ENCODE peak calls at places on chromosomes 1 and 21, in six cellular contexts. One of them, this sample, is unnamed.

GRCh38 chr1:184465489-184466146 is 78.8 kb downstream of the C1orf21 start:
- DNase-seq in transverse colon: no peak
- DNase-seq in ovary: no peak
- DNase-seq in A549: no peak
- DNase-seq in sigmoid colon: no peak
- DNase-seq in stomach: no peak
- DNase-seq in this sample: no peak

GRCh38 chr1:143717434-143717833 is 254.4 kb downstream of the FAM72C start:
- DNase-seq in transverse colon: no peak
- DNase-seq in ovary: no peak
- DNase-seq in A549: no peak
- DNase-seq in sigmoid colon: no peak
- DNase-seq in stomach: no peak
- DNase-seq in this sample: no peak

GRCh38 chr1:67376381-67376780 is 53.8 kb downstream of the SERBP1 start:
- DNase-seq in transverse colon: no peak
- DNase-seq in ovary: no peak
- DNase-seq in A549: no peak
- DNase-seq in sigmoid colon: no peak
- DNase-seq in stomach: no peak
- DNase-seq in this sample: no peak

GRCh38 chr1:116951175-116951935 is 41.6 kb downstream of the PTGFRN start:
- DNase-seq in transverse colon: peak
- DNase-seq in ovary: peak
- DNase-seq in A549: no peak
- DNase-seq in sigmoid colon: peak
- DNase-seq in stomach: no peak
- DNase-seq in this sample: no peak

GRCh38 chr1:32464716-32465540 is at the start of gene ZBTB8B:
- DNase-seq in transverse colon: peak
- DNase-seq in ovary: peak
- DNase-seq in A549: peak
- DNase-seq in sigmoid colon: peak
- DNase-seq in stomach: peak
- DNase-seq in this sample: peak

GRCh38 chr1:183600136-183600535 is 9.9 kb upstream of the NCF2 start:
- DNase-seq in transverse colon: no peak
- DNase-seq in ovary: peak
- DNase-seq in A549: no peak
- DNase-seq in sigmoid colon: no peak
- DNase-seq in stomach: no peak
- DNase-seq in this sample: no peak

GRCh38 chr1:35707253-35708178 is 11.2 kb downstream of the C1orf216 start:
- DNase-seq in transverse colon: peak
- DNase-seq in ovary: no peak
- DNase-seq in A549: no peak
- DNase-seq in sigmoid colon: no peak
- DNase-seq in stomach: peak
- DNase-seq in this sample: no peak

GRCh38 chr1:23304140-23304620 is 39.9 kb downstream of the HNRNPR start:
- DNase-seq in transverse colon: no peak
- DNase-seq in ovary: no peak
- DNase-seq in A549: no peak
- DNase-seq in sigmoid colon: no peak
- DNase-seq in stomach: no peak
- DNase-seq in this sample: no peak

GRCh38 chr1:230210326-230210978 is 143.4 kb downstream of the GALNT2 start:
- DNase-seq in transverse colon: no peak
- DNase-seq in ovary: no peak
- DNase-seq in A549: no peak
- DNase-seq in sigmoid colon: no peak
- DNase-seq in stomach: no peak
- DNase-seq in this sample: no peak

GRCh38 chr1:51504806-51505525 is 14.1 kb downstream of the EPS15 start:
- DNase-seq in transverse colon: no peak
- DNase-seq in ovary: no peak
- DNase-seq in A549: no peak
- DNase-seq in sigmoid colon: no peak
- DNase-seq in stomach: no peak
- DNase-seq in this sample: no peak

GRCh38 chr1:153733970-153734369 is 6.1 kb downstream of the INTS3 start:
- DNase-seq in transverse colon: no peak
- DNase-seq in ovary: no peak
- DNase-seq in A549: no peak
- DNase-seq in sigmoid colon: no peak
- DNase-seq in stomach: no peak
- DNase-seq in this sample: no peak

GRCh38 chr1:61233121-61233659 is 150.8 kb downstream of the NFIA start:
- DNase-seq in transverse colon: no peak
- DNase-seq in ovary: no peak
- DNase-seq in A549: no peak
- DNase-seq in sigmoid colon: no peak
- DNase-seq in stomach: no peak
- DNase-seq in this sample: no peak

GRCh38 chr1:169546087-169546995 is 39.9 kb downstream of the F5 start:
- DNase-seq in transverse colon: peak
- DNase-seq in ovary: peak
- DNase-seq in A549: no peak
- DNase-seq in sigmoid colon: peak
- DNase-seq in stomach: peak
- DNase-seq in this sample: peak

GRCh38 chr1:89608627-89609338 is 24.1 kb upstream of the LRRC8C start:
- DNase-seq in transverse colon: peak
- DNase-seq in ovary: no peak
- DNase-seq in A549: no peak
- DNase-seq in sigmoid colon: no peak
- DNase-seq in stomach: no peak
- DNase-seq in this sample: no peak

GRCh38 chr1:206911064-206911663 is 10.6 kb downstream of the FCMR start:
- DNase-seq in transverse colon: no peak
- DNase-seq in ovary: peak
- DNase-seq in A549: peak
- DNase-seq in sigmoid colon: no peak
- DNase-seq in stomach: no peak
- DNase-seq in this sample: peak

GRCh38 chr1:182235952-182236650 is 155.5 kb downstream of the GLUL start:
- DNase-seq in transverse colon: peak
- DNase-seq in ovary: no peak
- DNase-seq in A549: no peak
- DNase-seq in sigmoid colon: no peak
- DNase-seq in stomach: no peak
- DNase-seq in this sample: no peak

GRCh38 chr1:35345439-35345981 is 77.0 kb downstream of the ZMYM4 start:
- DNase-seq in transverse colon: no peak
- DNase-seq in ovary: no peak
- DNase-seq in A549: no peak
- DNase-seq in sigmoid colon: no peak
- DNase-seq in stomach: no peak
- DNase-seq in this sample: no peak

GRCh38 chr21:37532868-37533780 is 166.6 kb downstream of the DYRK1A start:
- DNase-seq in transverse colon: no peak
- DNase-seq in ovary: no peak
- DNase-seq in A549: peak
- DNase-seq in sigmoid colon: no peak
- DNase-seq in stomach: peak
- DNase-seq in this sample: no peak

GRCh38 chr1:186745531-186746146 is 65.4 kb upstream of the PTGS2 start:
- DNase-seq in transverse colon: no peak
- DNase-seq in ovary: no peak
- DNase-seq in A549: no peak
- DNase-seq in sigmoid colon: no peak
- DNase-seq in stomach: no peak
- DNase-seq in this sample: no peak

GRCh38 chr21:42306366-42307035 is 8.7 kb downstream of the TFF3 start:
- DNase-seq in transverse colon: no peak
- DNase-seq in ovary: no peak
- DNase-seq in A549: no peak
- DNase-seq in sigmoid colon: peak
- DNase-seq in stomach: peak
- DNase-seq in this sample: no peak

GRCh38 chr1:59455206-59455605 is 158.3 kb downstream of the FGGY start:
- DNase-seq in transverse colon: no peak
- DNase-seq in ovary: no peak
- DNase-seq in A549: peak
- DNase-seq in sigmoid colon: no peak
- DNase-seq in stomach: no peak
- DNase-seq in this sample: no peak

GRCh38 chr1:46134660-46135331 is 2.4 kb upstream of the PIK3R3 start:
- DNase-seq in transverse colon: no peak
- DNase-seq in ovary: no peak
- DNase-seq in A549: no peak
- DNase-seq in sigmoid colon: no peak
- DNase-seq in stomach: no peak
- DNase-seq in this sample: no peak

GRCh38 chr1:27042670-27043069 is 30.0 kb upstream of the TENT5B start:
- DNase-seq in transverse colon: no peak
- DNase-seq in ovary: no peak
- DNase-seq in A549: no peak
- DNase-seq in sigmoid colon: no peak
- DNase-seq in stomach: no peak
- DNase-seq in this sample: no peak

GRCh38 chr1:97603776-97604175 is 317.1 kb downstream of the DPYD start:
- DNase-seq in transverse colon: no peak
- DNase-seq in ovary: no peak
- DNase-seq in A549: no peak
- DNase-seq in sigmoid colon: no peak
- DNase-seq in stomach: no peak
- DNase-seq in this sample: no peak

GRCh38 chr21:43936186-43936967 is 71.4 kb downstream of the AGPAT3 start:
- DNase-seq in transverse colon: no peak
- DNase-seq in ovary: no peak
- DNase-seq in A549: no peak
- DNase-seq in sigmoid colon: no peak
- DNase-seq in stomach: no peak
- DNase-seq in this sample: no peak

GRCh38 chr1:145987926-145988325 is 8.5 kb downstream of the TXNIP start:
- DNase-seq in transverse colon: no peak
- DNase-seq in ovary: no peak
- DNase-seq in A549: no peak
- DNase-seq in sigmoid colon: no peak
- DNase-seq in stomach: no peak
- DNase-seq in this sample: no peak

GRCh38 chr1:145990249-145991097 is 5.9 kb downstream of the TXNIP start:
- DNase-seq in transverse colon: peak
- DNase-seq in ovary: peak
- DNase-seq in A549: no peak
- DNase-seq in sigmoid colon: peak
- DNase-seq in stomach: peak
- DNase-seq in this sample: no peak

GRCh38 chr1:145985502-145986439 is 10.6 kb downstream of the TXNIP start:
- DNase-seq in transverse colon: no peak
- DNase-seq in ovary: no peak
- DNase-seq in A549: no peak
- DNase-seq in sigmoid colon: peak
- DNase-seq in stomach: peak
- DNase-seq in this sample: no peak

GRCh38 chr1:145986551-145986950 is 9.8 kb downstream of the TXNIP start:
- DNase-seq in transverse colon: no peak
- DNase-seq in ovary: no peak
- DNase-seq in A549: no peak
- DNase-seq in sigmoid colon: peak
- DNase-seq in stomach: no peak
- DNase-seq in this sample: no peak

GRCh38 chr1:145988773-145989172 is 7.6 kb downstream of the TXNIP start:
- DNase-seq in transverse colon: peak
- DNase-seq in ovary: no peak
- DNase-seq in A549: no peak
- DNase-seq in sigmoid colon: peak
- DNase-seq in stomach: peak
- DNase-seq in this sample: no peak
- H3K27ac ChIP-seq in transverse colon: peak
- H3K27ac ChIP-seq in ovary: no peak
- H3K27ac ChIP-seq in A549: no peak
- H3K27ac ChIP-seq in sigmoid colon: peak
- H3K27ac ChIP-seq in stomach: peak
- H3K27ac ChIP-seq in this sample: peak

GRCh38 chr1:119762953-119763352 is 5.8 kb downstream of the HMGCS2 start:
- DNase-seq in transverse colon: no peak
- DNase-seq in ovary: no peak
- DNase-seq in A549: no peak
- DNase-seq in sigmoid colon: no peak
- DNase-seq in stomach: no peak
- DNase-seq in this sample: no peak

GRCh38 chr1:119768778-119769177 is at the start of gene HMGCS2:
- DNase-seq in transverse colon: peak
- DNase-seq in ovary: no peak
- DNase-seq in A549: no peak
- DNase-seq in sigmoid colon: no peak
- DNase-seq in stomach: peak
- DNase-seq in this sample: no peak

GRCh38 chr1:119764220-119764619 is 4.5 kb downstream of the HMGCS2 start:
- DNase-seq in transverse colon: no peak
- DNase-seq in ovary: no peak
- DNase-seq in A549: no peak
- DNase-seq in sigmoid colon: no peak
- DNase-seq in stomach: no peak
- DNase-seq in this sample: no peak

GRCh38 chr1:119767486-119767885 is 1.2 kb downstream of the HMGCS2 start:
- DNase-seq in transverse colon: no peak
- DNase-seq in ovary: no peak
- DNase-seq in A549: no peak
- DNase-seq in sigmoid colon: no peak
- DNase-seq in stomach: no peak
- DNase-seq in this sample: no peak

GRCh38 chr1:119766374-119766794 is 2.3 kb downstream of the HMGCS2 start:
- DNase-seq in transverse colon: no peak
- DNase-seq in ovary: no peak
- DNase-seq in A549: no peak
- DNase-seq in sigmoid colon: no peak
- DNase-seq in stomach: peak
- DNase-seq in this sample: no peak
- TF ChIP-seq POLR2A in transverse colon: peak
- TF ChIP-seq POLR2A in ovary: no peak
- TF ChIP-seq POLR2A in A549: no peak
- TF ChIP-seq POLR2A in sigmoid colon: no peak
- TF ChIP-seq POLR2A in stomach: no peak
- TF ChIP-seq POLR2A in this sample: no peak

GRCh38 chr1:64474639-64475038 is 4.7 kb downstream of the CACHD1 start:
- DNase-seq in transverse colon: peak
- DNase-seq in ovary: peak
- DNase-seq in A549: no peak
- DNase-seq in sigmoid colon: peak
- DNase-seq in stomach: peak
- DNase-seq in this sample: no peak
- TF ChIP-seq EP300 in transverse colon: no peak
- TF ChIP-seq EP300 in ovary: no peak
- TF ChIP-seq EP300 in A549: no peak
- TF ChIP-seq EP300 in sigmoid colon: no peak
- TF ChIP-seq EP300 in stomach: no peak
- TF ChIP-seq EP300 in this sample: no peak

DNA sequence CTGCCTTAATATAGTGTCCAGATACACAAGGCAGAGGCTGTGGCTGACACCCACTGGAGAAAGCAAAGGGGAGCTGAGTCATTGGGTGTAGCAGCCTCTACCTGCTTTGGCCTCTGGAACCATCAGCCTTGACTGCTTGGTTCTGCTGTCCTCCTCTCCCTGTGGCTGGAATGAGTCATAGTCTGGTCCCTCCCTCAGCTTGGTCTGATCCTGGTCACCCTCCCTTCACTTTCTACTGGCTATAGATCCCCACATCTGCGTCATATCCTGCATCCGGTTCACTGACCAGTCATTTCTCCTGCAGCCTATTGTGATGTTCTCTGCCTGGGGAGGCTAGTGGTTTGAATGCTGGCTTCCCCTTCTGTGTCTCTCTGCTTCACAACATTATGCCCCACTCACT is 372.7 kb upstream of the DAB1 start:
- DNase-seq in transverse colon: no peak
- DNase-seq in ovary: no peak
- DNase-seq in A549: no peak
- DNase-seq in sigmoid colon: no peak
- DNase-seq in stomach: no peak
- DNase-seq in this sample: no peak
- H3K27ac ChIP-seq in transverse colon: no peak
- H3K27ac ChIP-seq in ovary: no peak
- H3K27ac ChIP-seq in A549: no peak
- H3K27ac ChIP-seq in sigmoid colon: no peak
- H3K27ac ChIP-seq in stomach: no peak
- H3K27ac ChIP-seq in this sample: no peak